ENCODE peak calls at places on chromosomes 2 and 18, in eight cellular contexts. M is type B pancreatic cell; I is pons; F is AG09319; N is head of caudate nucleus; E is CD8-positive, alpha-beta T cell; Z is NCI-H2171 treated with DMSO at 0.1 percent for 48 hours; A is naive B cell. K is an unnamed sample.

GRCh38 chr2:104853926-104854506 is at the start of gene POU3F3:
- DNase-seq in A (no peak), Z (no peak), N (peak; percentile 100), I (peak; percentile 100), E (no peak), F (peak; percentile 44), M (no peak), K (no peak)

GRCh38 chr2:235320341-235320740 is 173.5 kb upstream of the AGAP1 start:
- DNase-seq in M (no peak), F (no peak), E (no peak), I (no peak), Z (no peak), A (no peak), N (no peak), K (no peak)

GRCh38 chr18:12637393-12637792 is 20.5 kb downstream of the SPIRE1 start:
- DNase-seq in E (no peak), M (no peak), Z (no peak), F (no peak), A (no peak), N (no peak), I (no peak), K (no peak)

GRCh38 chr2:23806201-23806600 is 120.7 kb downstream of the ATAD2B start:
- DNase-seq in N (no peak), I (no peak), M (no peak), E (no peak), Z (no peak), F (no peak), A (no peak), K (no peak)

GRCh38 chr18:63788447-63789096 is 13.4 kb downstream of the SERPINB7 start:
- DNase-seq in A (no peak), I (no peak), N (no peak), E (no peak), F (peak; percentile 32), M (no peak), Z (no peak), K (peak; percentile 26)

GRCh38 chr2:25042321-25043240 is 705 bp downstream of the EFR3B start:
- DNase-seq in E (no peak), N (peak; percentile 25), A (no peak), F (no peak), M (no peak), I (no peak), Z (peak; percentile 46), K (no peak)

GRCh38 chr2:99637157-99637697 is 147.4 kb upstream of the REV1 start:
- DNase-seq in M (no peak), N (no peak), I (no peak), E (no peak), A (peak; percentile 44), Z (peak; percentile 52), F (no peak), K (no peak)

GRCh38 chr18:63994783-63995399 is 25.0 kb downstream of the SERPINB8 start:
- DNase-seq in E (peak; percentile 7), N (no peak), M (no peak), Z (peak; percentile 70), I (peak; percentile 47), A (peak; percentile 31), F (peak; percentile 24), K (no peak)

GRCh38 chr2:230942920-230943896 is 18.2 kb upstream of the GPR55 start:
- DNase-seq in Z (no peak), N (peak; percentile 24), I (peak; percentile 51), A (no peak), E (no peak), F (no peak), M (no peak), K (no peak)

GRCh38 chr18:1232867-1233266 is 328.2 kb downstream of the ADCYAP1 start:
- DNase-seq in A (no peak), E (no peak), F (no peak), Z (no peak), N (no peak), I (no peak), M (no peak), K (no peak)

GRCh38 chr2:73284296-73285161 is at the start of gene FBXO41:
- DNase-seq in A (peak; percentile 70), F (no peak), I (no peak), N (peak; percentile 75), Z (peak; percentile 74), M (peak; percentile 69), E (peak; percentile 26), K (no peak)

GRCh38 chr2:120245933-120246332 is 6.7 kb upstream of the RALB start:
- DNase-seq in A (no peak), I (no peak), E (no peak), M (no peak), N (no peak), F (no peak), Z (no peak), K (no peak)

GRCh38 chr18:35029770-35030169 is 11.4 kb upstream of the MAPRE2 start:
- DNase-seq in N (no peak), M (no peak), Z (no peak), A (peak; percentile 52), F (no peak), E (no peak), I (no peak), K (no peak)

GRCh38 chr2:72940361-72940760 is 23.0 kb downstream of the EMX1 start:
- DNase-seq in F (no peak), Z (no peak), M (no peak), I (no peak), N (no peak), A (no peak), E (no peak), K (no peak)

GRCh38 chr2:181812106-181812745 is 79.3 kb upstream of the ITPRID2 start:
- DNase-seq in N (no peak), E (no peak), A (no peak), I (no peak), Z (no peak), M (no peak), F (no peak), K (no peak)

GRCh38 chr2:163347982-163348842 is 387.6 kb downstream of the FIGN start:
- DNase-seq in N (peak; percentile 74), I (peak; percentile 33), E (no peak), A (peak; percentile 4), M (peak; percentile 76), Z (no peak), F (peak; percentile 24), K (peak; percentile 24)

GRCh38 chr2:50343157-50343821 is 688.6 kb downstream of the NRXN1 start:
- DNase-seq in F (no peak), I (no peak), E (no peak), Z (peak; percentile 6), N (no peak), M (no peak), A (no peak), K (no peak)

GRCh38 chr2:160493227-160494028 is at the start of gene RBMS1:
- DNase-seq in E (peak; percentile 8), Z (peak; percentile 68), F (no peak), M (peak; percentile 80), A (peak; percentile 14), I (no peak), N (peak; percentile 9), K (no peak)